ENCODE peak calls at places on chromosomes 12 and 14, in five cellular contexts. H is IMR-90, I is GM12878, E is K562, N is SK-N-SH. Z is an unnamed sample.

GRCh38 chr12:100797246-100797645 is 2.7 kb downstream of the ANO4 start:
- DNase-seq in H (no peak), I (no peak), E (no peak), N (no peak), Z (no peak)

GRCh38 chr12:28988384-28988704 is 160.7 kb upstream of the FAR2 start:
- DNase-seq in H (no peak), I (no peak), E (no peak), N (no peak), Z (no peak)

GRCh38 chr12:85155791-85156190 is 119.6 kb downstream of the LRRIQ1 start:
- DNase-seq in H (no peak), I (no peak), E (no peak), N (peak; percentile 10), Z (no peak)

GRCh38 chr12:64673490-64674169 is 63.3 kb downstream of the RASSF3 start:
- DNase-seq in H (peak; percentile 19), I (no peak), E (no peak), N (peak; percentile 37), Z (no peak)

GRCh38 chr14:36520601-36521525 is 831 bp upstream of the NKX2-1 start:
- DNase-seq in H (peak; percentile 2), I (no peak), E (peak; percentile 36), N (peak; percentile 73), Z (peak; percentile 57)

GRCh38 chr12:19596755-19597154 is 157.5 kb downstream of the AEBP2 start:
- DNase-seq in H (no peak), I (no peak), E (no peak), N (no peak), Z (no peak)

GRCh38 chr12:6277982-6278438 is 32.5 kb upstream of the PLEKHG6 start:
- DNase-seq in H (no peak), I (no peak), E (no peak), N (no peak), Z (no peak)

GRCh38 chr14:90023176-90023896 is 38.5 kb upstream of the KCNK13 start:
- DNase-seq in H (peak; percentile 31), I (no peak), E (no peak), N (no peak), Z (no peak)

GRCh38 chr14:22464422-22465142 is 124.4 kb downstream of the DAD1 start:
- DNase-seq in H (no peak), I (peak; percentile 79), E (no peak), N (no peak), Z (no peak)

GRCh38 chr12:2640709-2641108 is 154.1 kb upstream of the FKBP4 start:
- DNase-seq in H (peak; percentile 99), I (no peak), E (peak; percentile 16), N (no peak), Z (peak; percentile 76)

GRCh38 chr14:74324945-74325361 is 22.2 kb upstream of the ABCD4 start:
- DNase-seq in H (peak; percentile 38), I (no peak), E (peak; percentile 42), N (peak; percentile 73), Z (peak; percentile 42)

GRCh38 chr12:9347328-9348127 is 139.3 kb upstream of the PZP start:
- DNase-seq in H (peak; percentile 13), I (no peak), E (no peak), N (no peak), Z (no peak)

GRCh38 chr12:117580718-117581062 is 219.3 kb upstream of the NOS1 start:
- DNase-seq in H (no peak), I (no peak), E (peak; percentile 88), N (peak; percentile 70), Z (peak; percentile 36)

GRCh38 chr14:89922549-89922907 is 32.0 kb downstream of the EFCAB11 start:
- DNase-seq in H (no peak), I (no peak), E (no peak), N (no peak), Z (no peak)

GRCh38 chr14:24504425-24504824 is 3.6 kb downstream of the CMA1 start:
- DNase-seq in H (no peak), I (no peak), E (no peak), N (no peak), Z (no peak)

GRCh38 chr12:49340095-49340870 is 3.3 kb upstream of the C1QL4 start:
- DNase-seq in H (no peak), I (no peak), E (no peak), N (no peak), Z (no peak)

GRCh38 chr12:267581-268482 is 5.2 kb upstream of the SLC6A13 start:
- DNase-seq in H (peak; percentile 39), I (no peak), E (no peak), N (no peak), Z (no peak)
- TF ChIP-seq RCOR1 in H (no peak), I (no peak), E (no peak), N (no peak), Z (no peak)

DNA sequence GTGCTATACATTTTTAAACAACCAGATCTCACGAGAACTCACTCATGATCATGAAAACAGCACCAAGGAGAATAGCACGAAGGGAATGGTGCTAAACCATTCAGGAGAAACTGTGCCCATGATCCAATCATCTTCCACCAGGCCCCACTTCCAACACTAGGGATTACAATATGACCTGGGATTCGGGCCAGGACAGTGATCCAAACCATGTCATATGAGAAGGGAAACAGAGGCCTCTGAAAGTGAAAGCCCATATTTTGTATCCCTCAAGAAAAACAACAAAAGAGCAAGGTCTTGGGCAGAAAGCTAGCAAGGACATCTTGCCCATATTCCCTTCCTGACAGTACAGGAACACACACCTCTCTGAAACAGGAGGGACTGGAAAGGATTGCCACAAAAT is 163.9 kb upstream of the VASH1 start:
- DNase-seq in H (no peak), I (no peak), E (no peak), N (no peak), Z (no peak)
- TF ChIP-seq RCOR1 in H (no peak), I (no peak), E (no peak), N (no peak), Z (no peak)

GRCh38 chr12:125453751-125454150 is 388.5 kb downstream of the AACS start:
- DNase-seq in H (no peak), I (no peak), E (no peak), N (no peak), Z (no peak)

GRCh38 chr12:125454786-125455450 is 389.7 kb downstream of the AACS start:
- DNase-seq in H (no peak), I (no peak), E (no peak), N (no peak), Z (no peak)

GRCh38 chr12:125455556-125455955 is 390.3 kb downstream of the AACS start:
- DNase-seq in H (no peak), I (no peak), E (no peak), N (no peak), Z (no peak)

DNA sequence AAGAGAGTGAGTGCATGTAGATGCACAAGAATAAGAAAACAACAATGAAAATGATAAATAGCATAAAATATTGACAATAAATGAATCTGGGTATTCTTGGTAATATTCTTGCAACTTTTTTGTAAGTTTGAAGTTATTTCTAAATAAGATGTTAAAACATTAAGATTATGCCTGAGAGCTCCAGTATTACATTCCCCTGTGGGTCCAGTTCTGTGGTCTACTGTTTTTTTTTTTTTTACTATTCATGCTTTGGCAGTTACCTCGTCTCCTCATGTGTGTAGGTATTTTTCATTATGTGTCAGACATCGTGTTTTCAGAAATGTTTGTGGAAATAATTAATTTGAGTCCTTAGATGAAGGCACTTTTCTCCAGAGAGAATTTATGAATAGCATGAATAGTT is 386.2 kb downstream of the AACS start:
- DNase-seq in H (no peak), I (no peak), E (no peak), N (no peak), Z (no peak)
- TF ChIP-seq RCOR1 in H (no peak), I (no peak), E (no peak), N (no peak), Z (no peak)

GRCh38 chr14:88463318-88463717 is 77.9 kb downstream of the SPATA7 start:
- DNase-seq in H (no peak), I (no peak), E (peak; percentile 23), N (no peak), Z (peak; percentile 38)

GRCh38 chr14:88473791-88474190 is 81.0 kb downstream of the PTPN21 start:
- DNase-seq in H (peak; percentile 38), I (no peak), E (no peak), N (no peak), Z (no peak)

GRCh38 chr14:88470542-88471440 is 84.0 kb downstream of the PTPN21 start:
- DNase-seq in H (peak; percentile 63), I (no peak), E (no peak), N (no peak), Z (no peak)

GRCh38 chr14:88468396-88468795 is 82.9 kb downstream of the SPATA7 start:
- DNase-seq in H (peak; percentile 92), I (no peak), E (no peak), N (no peak), Z (no peak)
- TF ChIP-seq RCOR1 in H (no peak), I (no peak), E (no peak), N (no peak), Z (no peak)